ENCODE peak calls at places on chromosomes 4 and X, in nine cellular contexts. O, S, J, L, G, M, C, R and P are unnamed samples.

GRCh38 chrX:9566150-9566621 is 101.3 kb downstream of the TBL1X start:
- DNase-seq in O (peak; percentile 51), S (no peak), J (peak; percentile 69), L (peak; percentile 54), G (peak; percentile 87), M (peak; percentile 86), C (no peak), R (peak; percentile 87), P (peak; percentile 21)

GRCh38 chrX:102658551-102658950 is 7.3 kb downstream of the GPRASP1 start:
- DNase-seq in O (no peak), S (no peak), J (no peak), L (no peak), G (no peak), M (peak; percentile 8), C (no peak), R (no peak), P (no peak)

GRCh38 chr4:104488151-104488550 is 6.5 kb downstream of the CXXC4 start:
- DNase-seq in O (no peak), S (peak; percentile 24), J (no peak), L (no peak), G (no peak), M (no peak), C (no peak), R (no peak), P (no peak)

GRCh38 chrX:46574337-46574940 is 874 bp downstream of the CHST7 start:
- DNase-seq in O (no peak), S (no peak), J (peak; percentile 27), L (peak; percentile 34), G (peak; percentile 16), M (peak; percentile 44), C (peak; percentile 57), R (no peak), P (no peak)

GRCh38 chr4:127930175-127930574 is 34.8 kb downstream of the MFSD8 start:
- DNase-seq in O (no peak), S (no peak), J (no peak), L (no peak), G (no peak), M (no peak), C (no peak), R (no peak), P (no peak)

GRCh38 chr4:47642985-47643745 is 158.1 kb downstream of the ATP10D start:
- DNase-seq in O (no peak), S (no peak), J (no peak), L (no peak), G (peak; percentile 58), M (no peak), C (no peak), R (peak; percentile 83), P (no peak)

GRCh38 chr4:10020106-10020505 is 1.2 kb downstream of the SLC2A9 start:
- DNase-seq in O (no peak), S (no peak), J (no peak), L (no peak), G (no peak), M (no peak), C (no peak), R (no peak), P (no peak)

GRCh38 chrX:135009838-135010237 is 12.5 kb downstream of the RTL8B start:
- DNase-seq in O (no peak), S (no peak), J (no peak), L (no peak), G (no peak), M (no peak), C (no peak), R (no peak), P (no peak)

GRCh38 chr4:98446499-98447375 is 185.6 kb downstream of the RAP1GDS1 start:
- DNase-seq in O (peak; percentile 45), S (no peak), J (no peak), L (peak; percentile 94), G (peak; percentile 95), M (peak; percentile 63), C (no peak), R (peak; percentile 57), P (no peak)

GRCh38 chr4:90142091-90142490 is 14.9 kb downstream of the CCSER1 start:
- DNase-seq in O (no peak), S (no peak), J (no peak), L (no peak), G (no peak), M (no peak), C (no peak), R (no peak), P (no peak)

GRCh38 chrX:18441780-18442367 is 16.5 kb downstream of the CDKL5 start:
- DNase-seq in O (no peak), S (no peak), J (no peak), L (no peak), G (no peak), M (no peak), C (peak; percentile 15), R (no peak), P (no peak)

GRCh38 chr4:123390846-123391456 is 5.6 kb upstream of the SPRY1 start:
- DNase-seq in O (no peak), S (no peak), J (no peak), L (no peak), G (peak; percentile 59), M (peak; percentile 49), C (no peak), R (peak; percentile 23), P (no peak)

GRCh38 chr4:30716671-30717207 is 3.4 kb upstream of the PCDH7 start:
- DNase-seq in O (no peak), S (peak; percentile 64), J (no peak), L (peak; percentile 20), G (peak; percentile 49), M (peak; percentile 46), C (no peak), R (no peak), P (no peak)
- H3K4me3 ChIP-seq in O (peak overlapping the region; percentile 47), S (peak overlapping the region; percentile 92), J (peak overlapping the region; percentile 60), L (peak overlapping the region; percentile 81), G (peak overlapping the region; percentile 70), M (peak overlapping the region; percentile 72), C (peak overlapping the region; percentile 80), R (peak overlapping the region; percentile 51), P (peak overlapping the region; percentile 83)

GRCh38 chr4:182806259-182807252 is 110.6 kb downstream of the DCTD start:
- DNase-seq in O (peak; percentile 69), S (peak; percentile 87), J (peak; percentile 75), L (peak; percentile 51), G (peak; percentile 74), M (peak; percentile 85), C (peak; percentile 94), R (peak; percentile 62), P (no peak)

GRCh38 chr4:182808673-182809416 is 108.3 kb downstream of the DCTD start:
- DNase-seq in O (no peak), S (no peak), J (no peak), L (no peak), G (peak; percentile 14), M (peak; percentile 25), C (peak; percentile 35), R (peak; percentile 62), P (no peak)

GRCh38 chr4:182807841-182808548 is 109.2 kb downstream of the DCTD start:
- DNase-seq in O (no peak), S (no peak), J (no peak), L (no peak), G (no peak), M (no peak), C (peak; percentile 77), R (no peak), P (no peak)

GRCh38 chr4:182805606-182806149 is 111.5 kb downstream of the DCTD start:
- DNase-seq in O (no peak), S (no peak), J (no peak), L (no peak), G (no peak), M (no peak), C (no peak), R (no peak), P (no peak)

GRCh38 chr4:182807346-182807745 is 109.8 kb downstream of the DCTD start:
- DNase-seq in O (no peak), S (no peak), J (no peak), L (no peak), G (no peak), M (peak; percentile 5), C (peak; percentile 63), R (no peak), P (no peak)
- H3K4me3 ChIP-seq in O (no peak overlapping the region), S (no peak overlapping the region), J (peak overlapping the region; percentile 70), L (no peak overlapping the region), G (peak overlapping the region; percentile 66), M (no peak overlapping the region), C (peak overlapping the region; percentile 45), R (no peak overlapping the region), P (peak overlapping the region; percentile 64)

GRCh38 chr4:152936446-152937279 is 540 bp downstream of the FHDC1 start:
- DNase-seq in O (peak; percentile 56), S (peak; percentile 39), J (peak; percentile 18), L (peak; percentile 56), G (peak; percentile 13), M (peak; percentile 62), C (peak; percentile 92), R (peak; percentile 19), P (no peak)

GRCh38 chr4:152937535-152938236 is 1.6 kb downstream of the FHDC1 start:
- DNase-seq in O (peak; percentile 41), S (peak; percentile 37), J (peak; percentile 39), L (peak; percentile 58), G (peak; percentile 32), M (peak; percentile 68), C (peak; percentile 69), R (peak; percentile 26), P (no peak)

GRCh38 chr4:152937280-152937534 is 1.1 kb downstream of the FHDC1 start:
- DNase-seq in O (no peak), S (no peak), J (no peak), L (no peak), G (no peak), M (no peak), C (no peak), R (no peak), P (no peak)

GRCh38 chr4:152939655-152940054 is 3.5 kb downstream of the FHDC1 start:
- DNase-seq in O (no peak), S (no peak), J (no peak), L (no peak), G (no peak), M (no peak), C (peak; percentile 26), R (no peak), P (no peak)

GRCh38 chr4:152938237-152938969 is 2.3 kb downstream of the FHDC1 start:
- DNase-seq in O (peak; percentile 24), S (no peak), J (no peak), L (peak; percentile 16), G (no peak), M (peak; percentile 46), C (peak; percentile 4), R (no peak), P (no peak)
- H3K4me3 ChIP-seq in O (peak overlapping the region; percentile 83), S (peak overlapping the region; percentile 69), J (peak overlapping the region; percentile 78), L (peak overlapping the region; percentile 88), G (peak overlapping the region; percentile 54), M (peak overlapping the region; percentile 79), C (peak overlapping the region; percentile 96), R (peak overlapping the region; percentile 58), P (peak overlapping the region; percentile 80)

DNA sequence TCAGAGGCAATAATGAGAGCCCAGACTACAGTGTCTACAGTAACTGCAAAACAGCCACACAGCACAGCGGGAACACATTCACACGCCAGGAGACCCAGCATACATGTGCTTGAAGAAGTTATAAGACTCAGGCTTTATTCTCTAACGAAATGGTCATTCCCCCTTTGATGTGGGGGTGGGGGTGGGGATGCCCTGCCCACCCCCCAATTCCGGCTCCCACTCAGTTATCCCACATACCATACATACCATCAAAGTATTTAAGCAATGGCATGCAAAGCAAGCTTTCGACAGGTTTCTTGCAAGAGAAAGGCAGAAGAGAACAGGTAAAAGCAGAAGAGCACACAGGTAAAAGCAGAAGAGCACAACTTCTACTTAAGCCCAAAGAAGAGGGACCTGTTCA is 3.6 kb downstream of the MECP2 start:
- DNase-seq in O (no peak), S (no peak), J (no peak), L (no peak), G (no peak), M (no peak), C (no peak), R (no peak), P (no peak)
- H3K4me3 ChIP-seq in O (no peak overlapping the region), S (no peak overlapping the region), J (no peak overlapping the region), L (no peak overlapping the region), G (no peak overlapping the region), M (peak overlapping the region; percentile 29), C (no peak overlapping the region), R (no peak overlapping the region), P (peak overlapping the region; percentile 72)